ENCODE peak calls at places on chromosomes 1 and 21, in ten cellular contexts. O, W, X, F, A, P, J, V, R and M are unnamed samples.
A peak's percentile ranks its signal among the peaks of the same experiment; 100 is the strongest.

GRCh38 chr21:21345296-21345695 is 347.1 kb downstream of the NCAM2 start:
- DNase-seq in P (no peak), R (no peak), W (no peak), F (no peak), V (no peak), X (no peak), J (no peak), O (no peak), A (no peak), M (no peak)

GRCh38 chr1:176174108-176174507 is 33.0 kb downstream of the COP1 start:
- DNase-seq in J (no peak), A (no peak), O (no peak), W (no peak), V (no peak), F (no peak), X (no peak), R (no peak), P (no peak), M (no peak)

GRCh38 chr1:25543425-25544242 is at the start of gene LDLRAP1:
- DNase-seq in O (peak; percentile 83), P (peak; percentile 68), V (peak; percentile 69), X (peak; percentile 48), F (peak; percentile 62), R (peak; percentile 63), A (peak; percentile 58), J (peak; percentile 80), W (peak; percentile 44), M (peak; percentile 81)

GRCh38 chr1:114126696-114127095 is 27.0 kb downstream of the SYT6 start:
- DNase-seq in P (no peak), F (peak; percentile 32), O (no peak), A (no peak), R (no peak), X (no peak), V (no peak), W (no peak), J (no peak), M (no peak)

GRCh38 chr1:200780545-200781444 is 42.1 kb downstream of the CAMSAP2 start:
- DNase-seq in J (peak; percentile 14), V (no peak), R (no peak), F (no peak), A (no peak), X (no peak), O (peak; percentile 44), W (no peak), P (peak; percentile 70), M (no peak)

GRCh38 chr1:229514578-229515275 is 6.6 kb upstream of the NUP133 start:
- DNase-seq in R (peak; percentile 30), X (peak; percentile 53), W (peak; percentile 54), O (peak; percentile 78), J (peak; percentile 86), A (peak; percentile 66), P (peak; percentile 72), V (peak; percentile 51), F (peak; percentile 70), M (peak; percentile 37)

GRCh38 chr21:34642211-34643075 is 26.4 kb upstream of the CLIC6 start:
- DNase-seq in V (no peak), F (no peak), J (no peak), P (peak; percentile 35), R (no peak), X (no peak), A (peak; percentile 7), W (no peak), O (peak; percentile 54), M (no peak)

GRCh38 chr1:187001198-187001904 is 172.6 kb downstream of the PLA2G4A start:
- DNase-seq in A (no peak), R (no peak), P (peak; percentile 97), V (no peak), J (no peak), W (peak; percentile 24), O (peak; percentile 93), F (no peak), X (no peak), M (no peak)

GRCh38 chr1:18926315-18927081 is 24.1 kb upstream of the ALDH4A1 start:
- DNase-seq in O (peak; percentile 94), P (peak; percentile 90), R (peak; percentile 66), J (no peak), A (peak; percentile 94), X (peak; percentile 78), V (no peak), F (peak; percentile 73), W (peak; percentile 89), M (peak; percentile 92)

GRCh38 chr1:221562542-221563475 is 179.1 kb downstream of the DUSP10 start:
- DNase-seq in O (no peak), X (no peak), J (no peak), V (no peak), R (no peak), F (no peak), W (no peak), P (no peak), A (no peak), M (no peak)

GRCh38 chr1:2968471-2968881 is 52.8 kb upstream of the ACTRT2 start:
- DNase-seq in J (no peak), P (no peak), W (no peak), O (no peak), X (no peak), A (no peak), V (no peak), F (no peak), R (no peak), M (no peak)

GRCh38 chr1:218467101-218467728 is 122.1 kb downstream of the TGFB2 start:
- DNase-seq in X (no peak), A (no peak), P (no peak), F (no peak), O (no peak), V (no peak), J (no peak), W (no peak), R (no peak), M (no peak)

GRCh38 chr1:228268891-228269285 is 61.0 kb downstream of the OBSCN start:
- DNase-seq in R (no peak), W (no peak), F (peak; percentile 20), O (no peak), V (no peak), P (no peak), A (no peak), J (no peak), X (no peak), M (peak; percentile 21)

GRCh38 chr1:225772323-225772768 is 5.3 kb upstream of the SRP9 start:
- DNase-seq in V (peak; percentile 78), X (peak; percentile 20), R (no peak), F (peak; percentile 82), P (peak; percentile 89), W (peak; percentile 82), J (peak; percentile 99), O (peak; percentile 93), A (peak; percentile 61), M (peak; percentile 61)

GRCh38 chr1:40749817-40750216 is 33.8 kb upstream of the KCNQ4 start:
- DNase-seq in X (no peak), R (no peak), A (no peak), W (no peak), F (no peak), O (no peak), V (no peak), P (no peak), J (no peak), M (no peak)